ENCODE peak calls at places on chromosome 20, in five cellular contexts. F is esophagus squamous epithelium, R is testis, H is A549, E is H1. M is an unnamed sample.
A peak's percentile ranks its signal among the peaks of the same experiment; 100 is the strongest.

GRCh38 chr20:62822788-62823651 is 6.2 kb downstream of the COL9A3 start:
- DNase-seq in F (no peak), R (no peak), H (peak; percentile 88), E (peak; percentile 57), M (peak; percentile 93)

GRCh38 chr20:14865169-14865568 is 527.8 kb upstream of the FLRT3 start:
- DNase-seq in F (no peak), R (no peak), H (no peak), E (no peak), M (no peak)

GRCh38 chr20:34058831-34059230 is 53.2 kb downstream of the EIF2S2 start:
- DNase-seq in F (no peak), R (no peak), H (no peak), E (no peak), M (no peak)

GRCh38 chr20:49990310-49990720 is 7.5 kb downstream of the SNAI1 start:
- DNase-seq in F (no peak), R (no peak), H (no peak), E (no peak), M (no peak)

GRCh38 chr20:19784511-19785172 is 26.6 kb downstream of the RIN2 start:
- DNase-seq in F (no peak), R (peak; percentile 72), H (peak; percentile 92), E (peak; percentile 49), M (peak; percentile 14)

GRCh38 chr20:24291066-24291465 is 178.4 kb upstream of the SYNDIG1 start:
- DNase-seq in F (no peak), R (no peak), H (no peak), E (no peak), M (no peak)

GRCh38 chr20:61391812-61392520 is 139.9 kb downstream of the CDH4 start:
- DNase-seq in F (no peak), R (no peak), H (no peak), E (peak; percentile 53), M (no peak)

GRCh38 chr20:9474835-9475413 is 39.5 kb upstream of the LAMP5 start:
- DNase-seq in F (no peak), R (no peak), H (no peak), E (no peak), M (no peak)

GRCh38 chr20:12790856-12791255 is 217.9 kb upstream of the SPTLC3 start:
- DNase-seq in F (no peak), R (no peak), H (no peak), E (no peak), M (no peak)

GRCh38 chr20:21087862-21088540 is 18.2 kb downstream of the LINC00237 start:
- DNase-seq in F (no peak), R (no peak), H (no peak), E (no peak), M (no peak)

GRCh38 chr20:8187740-8188139 is 55.7 kb downstream of the PLCB1 start:
- DNase-seq in F (no peak), R (no peak), H (no peak), E (no peak), M (no peak)

GRCh38 chr20:62066339-62066982 is 780 bp upstream of the TAF4 start:
- DNase-seq in F (no peak), R (peak; percentile 40), H (peak; percentile 61), E (peak; percentile 79), M (peak; percentile 58)

GRCh38 chr20:10447028-10447427 is 11.9 kb downstream of the SLX4IP start:
- DNase-seq in F (no peak), R (no peak), H (peak; percentile 86), E (no peak), M (peak; percentile 45)

GRCh38 chr20:14360386-14360785 is 23.0 kb upstream of the FLRT3 start:
- DNase-seq in F (no peak), R (no peak), H (no peak), E (no peak), M (no peak)

GRCh38 chr20:297925-298754 is 770 bp downstream of the ZCCHC3 start:
- DNase-seq in F (no peak), R (peak; percentile 60), H (peak; percentile 83), E (peak; percentile 65), M (no peak)

GRCh38 chr20:295804-296203 is 1.6 kb upstream of the ZCCHC3 start:
- DNase-seq in F (no peak), R (no peak), H (no peak), E (no peak), M (no peak)

GRCh38 chr20:298755-299391 is 1.5 kb downstream of the ZCCHC3 start:
- DNase-seq in F (no peak), R (no peak), H (no peak), E (no peak), M (no peak)

GRCh38 chr20:294602-295001 is 2.8 kb upstream of the ZCCHC3 start:
- DNase-seq in F (no peak), R (no peak), H (no peak), E (no peak), M (no peak)

GRCh38 chr20:297098-297924 is at the start of gene ZCCHC3:
- DNase-seq in F (peak; percentile 46), R (peak; percentile 87), H (peak; percentile 95), E (peak; percentile 88), M (peak; percentile 85)
- TF ChIP-seq POLR2A in F (peak; percentile 4), R (no peak), H (peak; percentile 51), E (peak; percentile 71), M (peak; percentile 82)

GRCh38 chr20:44644384-44645131 is 6.9 kb downstream of the ADA start:
- DNase-seq in F (no peak), R (no peak), H (peak; percentile 21), E (no peak), M (no peak)
- TF ChIP-seq POLR2A in F (no peak), R (no peak), H (no peak), E (no peak), M (no peak)

DNA sequence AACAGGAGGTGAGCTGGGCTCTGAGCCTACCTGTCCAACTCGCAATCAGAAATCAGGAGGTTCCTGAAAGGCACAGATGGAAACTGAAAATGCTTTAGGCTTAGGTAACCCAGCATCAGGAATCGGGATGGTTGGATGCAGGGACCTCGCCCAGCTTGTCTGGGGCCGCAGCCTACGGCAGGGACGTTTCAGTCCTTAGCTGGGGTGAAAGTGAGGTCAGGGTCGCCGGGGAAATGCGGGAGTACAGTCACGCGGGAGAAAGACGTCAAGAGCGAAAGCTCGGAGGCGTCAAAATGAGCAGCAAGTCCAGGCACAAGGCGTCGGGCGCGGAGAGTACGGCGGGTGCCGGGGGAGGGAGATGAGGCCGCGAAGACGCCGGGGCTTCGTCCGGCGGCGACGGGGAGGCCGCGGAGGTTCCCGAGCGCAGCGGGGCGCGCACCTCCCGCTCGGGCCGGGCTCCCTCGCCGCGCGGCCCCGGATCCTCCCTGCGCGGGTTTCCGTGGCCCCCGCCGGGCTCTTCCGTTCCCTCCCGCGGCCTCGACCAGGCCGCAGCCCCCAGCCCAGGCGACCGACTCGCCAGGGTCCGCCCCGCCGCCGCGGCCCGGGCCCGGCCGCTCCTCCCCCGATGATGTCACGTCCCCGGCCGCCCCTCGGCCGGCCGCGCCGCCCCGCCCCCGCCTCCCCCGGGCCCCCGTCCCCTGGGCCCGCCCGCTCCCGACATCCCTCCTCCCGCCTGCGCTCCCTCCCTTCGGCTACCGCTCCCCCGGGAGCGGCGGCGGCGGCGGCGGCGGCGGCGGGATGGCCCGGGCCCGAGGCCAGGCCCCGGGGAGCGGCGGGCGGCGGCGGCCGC is at the start of gene EBF4:
- DNase-seq in F (no peak), R (peak; percentile 77), H (peak; percentile 26), E (peak; percentile 64), M (peak; percentile 63)
- TF ChIP-seq POLR2A in F (no peak), R (no peak), H (no peak), E (no peak), M (no peak)

DNA sequence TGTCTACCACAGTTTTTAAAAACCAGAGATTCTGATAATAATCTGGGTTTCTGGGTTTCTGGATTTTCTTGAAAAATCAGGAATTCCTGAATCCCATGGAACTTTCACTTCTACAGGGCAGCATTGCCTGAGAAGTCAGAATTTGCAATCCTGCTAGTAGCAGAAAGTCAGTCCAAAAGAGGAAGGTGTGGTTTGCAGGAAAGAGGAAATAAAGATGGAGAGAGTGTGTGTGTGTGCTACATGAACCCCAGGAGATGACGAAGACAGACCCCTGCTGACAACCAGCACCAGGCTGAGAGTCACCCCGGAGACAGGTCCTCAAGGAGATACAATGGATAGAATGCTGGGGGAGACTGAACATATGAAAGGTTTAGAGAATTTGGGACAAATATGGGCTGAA is 44.9 kb downstream of the PRND start:
- DNase-seq in F (no peak), R (no peak), H (no peak), E (no peak), M (no peak)
- TF ChIP-seq POLR2A in F (no peak), R (no peak), H (no peak), E (no peak), M (no peak)

DNA sequence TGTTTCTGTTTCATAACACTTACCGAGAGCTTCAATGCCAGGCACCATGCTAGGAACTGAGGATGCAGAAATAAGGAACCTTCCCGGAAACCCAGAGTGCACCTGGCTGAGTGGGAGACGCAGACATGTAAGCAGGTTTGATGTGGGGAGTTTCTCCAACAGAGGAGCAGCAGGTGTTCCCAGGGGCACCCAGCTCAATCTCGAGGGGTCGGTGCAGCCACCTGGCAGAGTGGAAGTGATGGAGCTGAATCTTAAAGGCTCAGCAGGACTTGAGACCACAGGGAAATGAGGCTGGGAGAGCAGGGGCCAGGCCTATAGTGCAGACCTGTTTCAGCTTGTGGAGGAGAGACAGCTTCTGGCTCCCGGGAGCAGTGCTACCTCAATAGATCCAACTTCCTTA is 27.9 kb upstream of the SRC start:
- DNase-seq in F (no peak), R (no peak), H (no peak), E (no peak), M (no peak)
- TF ChIP-seq POLR2A in F (no peak), R (no peak), H (no peak), E (no peak), M (no peak)

GRCh38 chr20:57774951-57775350 is 65.1 kb upstream of the PMEPA1 start:
- DNase-seq in F (no peak), R (no peak), H (no peak), E (no peak), M (no peak)

GRCh38 chr20:57773059-57773815 is 63.4 kb upstream of the PMEPA1 start:
- DNase-seq in F (no peak), R (no peak), H (no peak), E (no peak), M (no peak)

GRCh38 chr20:57770852-57771746 is 61.3 kb upstream of the PMEPA1 start:
- DNase-seq in F (no peak), R (no peak), H (no peak), E (no peak), M (no peak)

GRCh38 chr20:57774111-57774880 is 64.5 kb upstream of the PMEPA1 start:
- DNase-seq in F (no peak), R (no peak), H (no peak), E (no peak), M (no peak)

DNA sequence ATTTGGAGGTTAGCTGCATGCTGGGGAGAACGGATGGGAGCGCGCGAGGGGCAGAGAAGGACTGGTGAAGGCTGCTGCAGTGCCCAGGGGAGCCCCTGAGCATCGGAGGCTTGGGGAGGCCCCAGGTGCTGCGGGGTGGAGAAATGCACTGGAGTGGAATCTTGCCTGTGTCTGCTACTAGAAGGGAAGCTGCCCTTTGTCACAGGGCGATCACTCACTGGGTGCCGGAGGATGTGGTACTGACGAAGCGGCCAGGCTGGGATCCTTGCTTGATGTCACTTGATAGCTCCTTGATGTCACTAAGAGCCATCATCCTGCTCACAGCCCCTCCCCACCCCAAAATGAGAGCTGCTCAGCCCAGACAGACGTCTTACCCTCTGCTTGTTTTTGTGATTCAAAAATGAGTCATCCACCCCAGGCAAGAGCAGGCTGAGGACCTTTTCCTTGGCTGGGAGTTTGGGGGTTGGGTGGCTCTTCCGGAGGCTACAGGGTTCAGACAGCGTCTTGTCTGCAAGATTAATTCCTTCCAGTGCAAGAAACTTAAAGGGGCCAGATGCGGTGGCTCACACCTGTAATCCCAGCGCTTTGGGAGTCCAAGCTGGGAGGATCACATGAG is 62.6 kb upstream of the PMEPA1 start:
- DNase-seq in F (no peak), R (no peak), H (peak; percentile 98), E (no peak), M (no peak)
- TF ChIP-seq POLR2A in F (no peak), R (no peak), H (no peak), E (no peak), M (no peak)

M was measured in GM12891.